ENCODE peak calls at places on chromosome 18, in six cellular contexts. One of them, this sample, is unnamed.

GRCh38 chr18:3151379-3152264 is 68.1 kb downstream of the MYOM1 start:
- DNase-seq in HFFc6: peak
- DNase-seq in iPS-NIHi11: peak
- DNase-seq in neural progenitor cell: peak
- DNase-seq in activated naive CD8-positive, alpha-beta T cell treated with anti-CD3 and anti-CD28 coated beads, Interleukin-2, amount 10 ng/mL, durations not matched to agents 7 days and 5 days: no peak
- DNase-seq in left cardiac atrium: no peak
- DNase-seq in this sample: no peak

GRCh38 chr18:45887585-45887984 is 62.1 kb downstream of the SIGLEC15 start:
- DNase-seq in HFFc6: no peak
- DNase-seq in iPS-NIHi11: no peak
- DNase-seq in neural progenitor cell: no peak
- DNase-seq in activated naive CD8-positive, alpha-beta T cell treated with anti-CD3 and anti-CD28 coated beads, Interleukin-2, amount 10 ng/mL, durations not matched to agents 7 days and 5 days: no peak
- DNase-seq in left cardiac atrium: no peak
- DNase-seq in this sample: no peak

GRCh38 chr18:58862851-58863538 is 1.7 kb upstream of the ZNF532 start:
- DNase-seq in HFFc6: no peak
- DNase-seq in iPS-NIHi11: peak
- DNase-seq in neural progenitor cell: peak
- DNase-seq in activated naive CD8-positive, alpha-beta T cell treated with anti-CD3 and anti-CD28 coated beads, Interleukin-2, amount 10 ng/mL, durations not matched to agents 7 days and 5 days: no peak
- DNase-seq in left cardiac atrium: peak
- DNase-seq in this sample: no peak

GRCh38 chr18:68438983-68439382 is 275.9 kb downstream of the TMX3 start:
- DNase-seq in HFFc6: peak
- DNase-seq in iPS-NIHi11: peak
- DNase-seq in neural progenitor cell: peak
- DNase-seq in activated naive CD8-positive, alpha-beta T cell treated with anti-CD3 and anti-CD28 coated beads, Interleukin-2, amount 10 ng/mL, durations not matched to agents 7 days and 5 days: no peak
- DNase-seq in left cardiac atrium: peak
- DNase-seq in this sample: no peak

GRCh38 chr18:75047240-75047639 is 161.7 kb downstream of the PTGR3 start:
- DNase-seq in HFFc6: no peak
- DNase-seq in iPS-NIHi11: no peak
- DNase-seq in neural progenitor cell: no peak
- DNase-seq in activated naive CD8-positive, alpha-beta T cell treated with anti-CD3 and anti-CD28 coated beads, Interleukin-2, amount 10 ng/mL, durations not matched to agents 7 days and 5 days: no peak
- DNase-seq in left cardiac atrium: no peak
- DNase-seq in this sample: no peak

GRCh38 chr18:58638446-58638845 is 9.6 kb upstream of the ALPK2 start:
- DNase-seq in HFFc6: no peak
- DNase-seq in iPS-NIHi11: no peak
- DNase-seq in neural progenitor cell: no peak
- DNase-seq in activated naive CD8-positive, alpha-beta T cell treated with anti-CD3 and anti-CD28 coated beads, Interleukin-2, amount 10 ng/mL, durations not matched to agents 7 days and 5 days: no peak
- DNase-seq in left cardiac atrium: no peak
- DNase-seq in this sample: no peak

GRCh38 chr18:13680612-13681011 is 45.7 kb downstream of the FAM210A start:
- DNase-seq in HFFc6: no peak
- DNase-seq in iPS-NIHi11: peak
- DNase-seq in neural progenitor cell: peak
- DNase-seq in activated naive CD8-positive, alpha-beta T cell treated with anti-CD3 and anti-CD28 coated beads, Interleukin-2, amount 10 ng/mL, durations not matched to agents 7 days and 5 days: no peak
- DNase-seq in left cardiac atrium: peak
- DNase-seq in this sample: peak

GRCh38 chr18:74251297-74252031 is 40.3 kb downstream of the CYB5A start:
- DNase-seq in HFFc6: peak
- DNase-seq in iPS-NIHi11: no peak
- DNase-seq in neural progenitor cell: peak
- DNase-seq in activated naive CD8-positive, alpha-beta T cell treated with anti-CD3 and anti-CD28 coated beads, Interleukin-2, amount 10 ng/mL, durations not matched to agents 7 days and 5 days: no peak
- DNase-seq in left cardiac atrium: no peak
- DNase-seq in this sample: no peak

GRCh38 chr18:23977709-23978483 is 36.7 kb upstream of the TTC39C start:
- DNase-seq in HFFc6: no peak
- DNase-seq in iPS-NIHi11: no peak
- DNase-seq in neural progenitor cell: no peak
- DNase-seq in activated naive CD8-positive, alpha-beta T cell treated with anti-CD3 and anti-CD28 coated beads, Interleukin-2, amount 10 ng/mL, durations not matched to agents 7 days and 5 days: no peak
- DNase-seq in left cardiac atrium: no peak
- DNase-seq in this sample: no peak

GRCh38 chr18:44846450-44846849 is 165.8 kb downstream of the SETBP1 start:
- DNase-seq in HFFc6: no peak
- DNase-seq in iPS-NIHi11: no peak
- DNase-seq in neural progenitor cell: no peak
- DNase-seq in activated naive CD8-positive, alpha-beta T cell treated with anti-CD3 and anti-CD28 coated beads, Interleukin-2, amount 10 ng/mL, durations not matched to agents 7 days and 5 days: no peak
- DNase-seq in left cardiac atrium: no peak
- DNase-seq in this sample: no peak

GRCh38 chr18:79816092-79816491 is 18.4 kb downstream of the KCNG2 start:
- DNase-seq in HFFc6: no peak
- DNase-seq in iPS-NIHi11: no peak
- DNase-seq in neural progenitor cell: no peak
- DNase-seq in activated naive CD8-positive, alpha-beta T cell treated with anti-CD3 and anti-CD28 coated beads, Interleukin-2, amount 10 ng/mL, durations not matched to agents 7 days and 5 days: no peak
- DNase-seq in left cardiac atrium: no peak
- DNase-seq in this sample: no peak

This sample was measured in nephron progenitor cell.